ENCODE peak calls at places on chromosomes 3 and 15, in seven cellular contexts. One of them, this sample, is unnamed.

GRCh38 chr3:30186741-30187219 is 419.6 kb upstream of the TGFBR2 start:
- DNase-seq in lung: no peak
- DNase-seq in adrenal gland: no peak
- DNase-seq in upper lobe of right lung: no peak
- DNase-seq in AG04450: no peak
- DNase-seq in transverse colon: no peak
- DNase-seq in psoas muscle: no peak
- DNase-seq in this sample: no peak

GRCh38 chr15:63856711-63857458 is 23.1 kb upstream of the HERC1 start:
- DNase-seq in lung: no peak
- DNase-seq in adrenal gland: no peak
- DNase-seq in upper lobe of right lung: no peak
- DNase-seq in AG04450: no peak
- DNase-seq in transverse colon: no peak
- DNase-seq in psoas muscle: no peak
- DNase-seq in this sample: no peak

GRCh38 chr3:18047052-18047451 is 304.6 kb upstream of the TBC1D5 start:
- DNase-seq in lung: no peak
- DNase-seq in adrenal gland: no peak
- DNase-seq in upper lobe of right lung: no peak
- DNase-seq in AG04450: no peak
- DNase-seq in transverse colon: no peak
- DNase-seq in psoas muscle: no peak
- DNase-seq in this sample: no peak

GRCh38 chr15:55277116-55277564 is 12.5 kb downstream of the RAB27A start:
- DNase-seq in lung: no peak
- DNase-seq in adrenal gland: no peak
- DNase-seq in upper lobe of right lung: no peak
- DNase-seq in AG04450: peak; percentile 32
- DNase-seq in transverse colon: peak; percentile 19
- DNase-seq in psoas muscle: no peak
- DNase-seq in this sample: peak; percentile 26

GRCh38 chr3:12351145-12351544 is 62.3 kb downstream of the PPARG start:
- DNase-seq in lung: no peak
- DNase-seq in adrenal gland: peak; percentile 57
- DNase-seq in upper lobe of right lung: no peak
- DNase-seq in AG04450: no peak
- DNase-seq in transverse colon: no peak
- DNase-seq in psoas muscle: peak; percentile 15
- DNase-seq in this sample: no peak

GRCh38 chr15:35181538-35181937 is 96.4 kb upstream of the NANOGP8 start:
- DNase-seq in lung: no peak
- DNase-seq in adrenal gland: no peak
- DNase-seq in upper lobe of right lung: no peak
- DNase-seq in AG04450: no peak
- DNase-seq in transverse colon: no peak
- DNase-seq in psoas muscle: no peak
- DNase-seq in this sample: no peak

GRCh38 chr3:58048301-58048700 is 40.1 kb downstream of the FLNB start:
- DNase-seq in lung: peak; percentile 65
- DNase-seq in adrenal gland: no peak
- DNase-seq in upper lobe of right lung: no peak
- DNase-seq in AG04450: no peak
- DNase-seq in transverse colon: no peak
- DNase-seq in psoas muscle: no peak
- DNase-seq in this sample: no peak

GRCh38 chr15:57283774-57284508 is 92.4 kb upstream of the CGNL1 start:
- DNase-seq in lung: no peak
- DNase-seq in adrenal gland: no peak
- DNase-seq in upper lobe of right lung: no peak
- DNase-seq in AG04450: no peak
- DNase-seq in transverse colon: no peak
- DNase-seq in psoas muscle: no peak
- DNase-seq in this sample: no peak

GRCh38 chr3:157282261-157283191 is 122.6 kb upstream of the CCNL1 start:
- DNase-seq in lung: no peak
- DNase-seq in adrenal gland: peak; percentile 40
- DNase-seq in upper lobe of right lung: no peak
- DNase-seq in AG04450: peak; percentile 54
- DNase-seq in transverse colon: no peak
- DNase-seq in psoas muscle: peak; percentile 42
- DNase-seq in this sample: no peak

GRCh38 chr3:125220183-125220582 is 7.6 kb upstream of the SLC12A8 start:
- DNase-seq in lung: no peak
- DNase-seq in adrenal gland: no peak
- DNase-seq in upper lobe of right lung: no peak
- DNase-seq in AG04450: no peak
- DNase-seq in transverse colon: no peak
- DNase-seq in psoas muscle: no peak
- DNase-seq in this sample: no peak

GRCh38 chr3:113533534-113533892 is 1.2 kb downstream of the SIDT1 start:
- DNase-seq in lung: no peak
- DNase-seq in adrenal gland: no peak
- DNase-seq in upper lobe of right lung: no peak
- DNase-seq in AG04450: no peak
- DNase-seq in transverse colon: no peak
- DNase-seq in psoas muscle: no peak
- DNase-seq in this sample: peak; percentile 28

GRCh38 chr15:41465822-41466421 is 27.8 kb upstream of the ITPKA start:
- DNase-seq in lung: no peak
- DNase-seq in adrenal gland: no peak
- DNase-seq in upper lobe of right lung: no peak
- DNase-seq in AG04450: peak; percentile 34
- DNase-seq in transverse colon: no peak
- DNase-seq in psoas muscle: no peak
- DNase-seq in this sample: no peak

GRCh38 chr3:195159117-195159818 is 111.7 kb downstream of the XXYLT1 start:
- DNase-seq in lung: no peak
- DNase-seq in adrenal gland: no peak
- DNase-seq in upper lobe of right lung: no peak
- DNase-seq in AG04450: no peak
- DNase-seq in transverse colon: no peak
- DNase-seq in psoas muscle: no peak
- DNase-seq in this sample: no peak

DNA sequence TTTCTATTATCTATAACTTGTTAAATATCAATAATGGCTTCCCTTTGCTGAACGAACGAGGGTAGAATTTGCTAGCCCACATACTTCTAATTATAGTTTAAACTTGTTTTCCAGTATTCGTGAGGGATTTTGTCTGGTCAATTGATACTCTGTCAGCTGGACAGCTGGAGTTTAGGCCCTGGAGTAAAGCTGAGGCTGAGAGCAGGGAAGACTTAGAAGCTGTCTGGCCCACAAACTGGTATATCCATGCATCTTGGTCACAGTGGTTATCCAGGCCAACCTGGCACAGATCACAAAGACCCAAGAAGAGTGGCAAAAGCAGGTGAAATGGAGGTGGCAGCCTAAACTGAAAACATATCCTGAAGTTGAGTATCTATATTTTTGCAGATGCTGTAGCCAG is 19.3 kb downstream of the ARHGAP31 start:
- DNase-seq in lung: no peak
- DNase-seq in adrenal gland: no peak
- DNase-seq in upper lobe of right lung: no peak
- DNase-seq in AG04450: no peak
- DNase-seq in transverse colon: no peak
- DNase-seq in psoas muscle: no peak
- DNase-seq in this sample: no peak
- H3K27ac ChIP-seq in lung: no peak overlapping the region
- H3K27ac ChIP-seq in adrenal gland: no peak overlapping the region
- H3K27ac ChIP-seq in upper lobe of right lung: no peak overlapping the region
- H3K27ac ChIP-seq in AG04450: no peak overlapping the region
- H3K27ac ChIP-seq in transverse colon: no peak overlapping the region
- H3K27ac ChIP-seq in psoas muscle: no peak overlapping the region
- H3K27ac ChIP-seq in this sample: no peak overlapping the region

GRCh38 chr3:15794842-15795562 is 2.8 kb downstream of the ANKRD28 start:
- DNase-seq in lung: no peak
- DNase-seq in adrenal gland: no peak
- DNase-seq in upper lobe of right lung: no peak
- DNase-seq in AG04450: no peak
- DNase-seq in transverse colon: no peak
- DNase-seq in psoas muscle: no peak
- DNase-seq in this sample: no peak
- TF ChIP-seq CTCF in lung: no peak
- TF ChIP-seq CTCF in adrenal gland: no peak
- TF ChIP-seq CTCF in upper lobe of right lung: no peak
- TF ChIP-seq CTCF in AG04450: peak; percentile 39
- TF ChIP-seq CTCF in transverse colon: no peak
- TF ChIP-seq CTCF in psoas muscle: no peak
- TF ChIP-seq CTCF in this sample: no peak

GRCh38 chr15:26674467-26674866 is 98.4 kb downstream of the GABRB3 start:
- DNase-seq in lung: no peak
- DNase-seq in adrenal gland: no peak
- DNase-seq in upper lobe of right lung: no peak
- DNase-seq in AG04450: no peak
- DNase-seq in transverse colon: no peak
- DNase-seq in psoas muscle: no peak
- DNase-seq in this sample: no peak
- H3K9me3 ChIP-seq in lung: no peaks in the 10 kb centered on the region
- H3K9me3 ChIP-seq in adrenal gland: no peaks in the 10 kb centered on the region
- H3K9me3 ChIP-seq in upper lobe of right lung: no peaks in the 10 kb centered on the region
- H3K9me3 ChIP-seq in AG04450: peaks cover 19% of the 10 kb centered on the region
- H3K9me3 ChIP-seq in transverse colon: no peaks in the 10 kb centered on the region
- H3K9me3 ChIP-seq in psoas muscle: no peaks in the 10 kb centered on the region
- H3K9me3 ChIP-seq in this sample: no peaks in the 10 kb centered on the region

GRCh38 chr3:170154569-170155143 is 26.9 kb downstream of the PHC3 start:
- DNase-seq in lung: no peak
- DNase-seq in adrenal gland: no peak
- DNase-seq in upper lobe of right lung: no peak
- DNase-seq in AG04450: no peak
- DNase-seq in transverse colon: no peak
- DNase-seq in psoas muscle: no peak
- DNase-seq in this sample: no peak
- H3K27ac ChIP-seq in lung: no peak overlapping the region
- H3K27ac ChIP-seq in adrenal gland: no peak overlapping the region
- H3K27ac ChIP-seq in upper lobe of right lung: no peak overlapping the region
- H3K27ac ChIP-seq in AG04450: peak overlapping the region; percentile 21
- H3K27ac ChIP-seq in transverse colon: peak overlapping the region; percentile 78
- H3K27ac ChIP-seq in psoas muscle: no peak overlapping the region
- H3K27ac ChIP-seq in this sample: peak overlapping the region; percentile 3

DNA sequence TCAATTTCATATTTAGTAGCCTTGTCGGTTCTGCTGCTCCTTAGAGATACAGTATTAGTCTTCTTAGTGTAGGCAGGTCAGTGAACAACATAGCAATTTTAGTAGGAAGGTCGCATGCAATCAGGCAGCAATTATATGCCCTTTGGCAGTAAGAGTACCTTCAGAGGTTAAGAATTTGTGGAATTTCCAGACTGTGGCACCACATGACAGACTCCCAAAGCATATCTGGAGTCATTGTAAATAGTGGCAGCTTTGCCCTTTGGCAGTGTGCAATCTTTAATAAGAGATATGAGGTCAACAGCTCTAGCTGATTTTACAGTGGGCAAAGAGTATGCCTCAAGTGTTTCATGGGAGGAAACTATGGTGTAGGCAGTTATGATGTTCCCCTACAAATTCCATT is 1532.5 kb upstream of the CADM2 start:
- DNase-seq in lung: no peak
- DNase-seq in adrenal gland: no peak
- DNase-seq in upper lobe of right lung: no peak
- DNase-seq in AG04450: no peak
- DNase-seq in transverse colon: no peak
- DNase-seq in psoas muscle: no peak
- DNase-seq in this sample: no peak
- TF ChIP-seq CTCF in lung: no peak
- TF ChIP-seq CTCF in adrenal gland: no peak
- TF ChIP-seq CTCF in upper lobe of right lung: no peak
- TF ChIP-seq CTCF in AG04450: no peak
- TF ChIP-seq CTCF in transverse colon: no peak
- TF ChIP-seq CTCF in psoas muscle: no peak
- TF ChIP-seq CTCF in this sample: no peak

GRCh38 chr15:25251700-25252390 is 187.0 kb downstream of the UBE3A start:
- DNase-seq in lung: no peak
- DNase-seq in adrenal gland: peak; percentile 12
- DNase-seq in upper lobe of right lung: peak; percentile 46
- DNase-seq in AG04450: no peak
- DNase-seq in transverse colon: peak; percentile 3
- DNase-seq in psoas muscle: peak; percentile 7
- DNase-seq in this sample: no peak
- H3K9me3 ChIP-seq in lung: peaks cover 54% of the 10 kb centered on the region
- H3K9me3 ChIP-seq in adrenal gland: no peaks in the 10 kb centered on the region
- H3K9me3 ChIP-seq in upper lobe of right lung: peaks cover 3% of the 10 kb centered on the region
- H3K9me3 ChIP-seq in AG04450: peaks cover 57% of the 10 kb centered on the region
- H3K9me3 ChIP-seq in transverse colon: peaks cover 9% of the 10 kb centered on the region
- H3K9me3 ChIP-seq in psoas muscle: peaks cover 12% of the 10 kb centered on the region
- H3K9me3 ChIP-seq in this sample: peaks cover 13% of the 10 kb centered on the region

DNA sequence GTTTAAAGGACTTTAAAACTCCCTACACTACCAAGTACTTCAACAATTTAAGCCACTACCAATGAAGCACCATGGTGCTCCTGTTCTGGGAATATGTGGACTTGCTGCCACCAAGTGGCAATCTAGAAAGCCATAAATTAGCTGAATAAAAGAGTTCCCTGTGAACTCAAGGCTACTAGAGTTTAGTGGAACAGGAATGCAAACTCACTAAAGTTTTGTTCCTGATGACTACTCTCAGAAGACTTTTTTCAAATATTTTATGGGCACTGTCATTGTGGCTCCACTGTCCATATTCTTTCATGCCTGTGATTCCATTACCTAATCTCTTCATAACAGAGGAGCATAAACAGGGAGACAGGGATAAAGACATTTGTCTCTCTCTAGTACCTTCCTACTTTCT is 63.9 kb downstream of the TMCC1 start:
- DNase-seq in lung: no peak
- DNase-seq in adrenal gland: peak; percentile 66
- DNase-seq in upper lobe of right lung: no peak
- DNase-seq in AG04450: peak; percentile 82
- DNase-seq in transverse colon: peak; percentile 23
- DNase-seq in psoas muscle: peak; percentile 23
- DNase-seq in this sample: peak; percentile 8
- H3K27ac ChIP-seq in lung: peak overlapping the region; percentile 9
- H3K27ac ChIP-seq in adrenal gland: peak overlapping the region; percentile 72
- H3K27ac ChIP-seq in upper lobe of right lung: no peak overlapping the region
- H3K27ac ChIP-seq in AG04450: no peak overlapping the region
- H3K27ac ChIP-seq in transverse colon: peak overlapping the region; percentile 29
- H3K27ac ChIP-seq in psoas muscle: peak overlapping the region; percentile 50
- H3K27ac ChIP-seq in this sample: no peak overlapping the region

DNA sequence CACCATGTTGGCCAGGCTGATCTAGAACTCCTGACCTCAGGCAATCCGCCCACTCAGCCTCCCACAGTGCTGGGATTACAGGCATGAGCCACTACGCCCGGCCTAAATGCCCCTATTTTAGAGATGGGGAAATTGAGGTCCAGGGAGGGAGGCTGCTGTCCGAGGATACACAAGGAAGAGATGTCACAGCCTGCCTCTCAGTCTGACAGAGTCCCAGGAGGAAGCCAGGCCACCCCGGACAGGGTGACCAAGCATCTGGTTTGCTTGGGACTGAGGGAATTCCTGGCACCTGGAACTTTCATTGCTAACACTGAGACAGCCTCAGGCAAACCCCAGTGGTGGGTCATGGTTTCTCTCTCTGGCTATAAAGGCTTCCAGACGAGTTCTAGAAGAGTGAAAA is 30.6 kb upstream of the ADAMTS7 start:
- DNase-seq in lung: no peak
- DNase-seq in adrenal gland: no peak
- DNase-seq in upper lobe of right lung: peak; percentile 27
- DNase-seq in AG04450: no peak
- DNase-seq in transverse colon: no peak
- DNase-seq in psoas muscle: no peak
- DNase-seq in this sample: no peak
- TF ChIP-seq CTCF in lung: no peak
- TF ChIP-seq CTCF in adrenal gland: no peak
- TF ChIP-seq CTCF in upper lobe of right lung: no peak
- TF ChIP-seq CTCF in AG04450: no peak
- TF ChIP-seq CTCF in transverse colon: no peak
- TF ChIP-seq CTCF in psoas muscle: no peak
- TF ChIP-seq CTCF in this sample: no peak